ENCODE peak calls at places on chromosomes 4 and X, in eight cellular contexts. Y is psoas muscle, I is AG04450, F is hepatocyte, E is tibial artery, M is pancreas, O is right atrium auricular region, K is heart left ventricle. R is an unnamed sample. For H3K27me3, the result is how much of the 10 kb centered on the place peaks cover.

GRCh38 chrX:11214346-11215190 is 78.6 kb upstream of the AMELX start:
- DNase-seq in I (no peak), M (peak), E (no peak), O (no peak), F (no peak), K (no peak), Y (no peak), R (no peak)

GRCh38 chr4:188127157-188127874 is 11.9 kb upstream of the TRIML1 start:
- DNase-seq in F (peak), O (no peak), M (no peak), I (peak), Y (no peak), K (no peak), E (no peak), R (no peak)

GRCh38 chrX:8783100-8784098 is 17.8 kb downstream of the FAM9A start:
- DNase-seq in O (no peak), E (no peak), F (no peak), I (no peak), Y (no peak), M (peak), K (no peak), R (peak)

GRCh38 chrX:44042124-44042523 is 68.9 kb upstream of the NDP start:
- DNase-seq in F (no peak), M (no peak), K (no peak), O (no peak), Y (no peak), I (no peak), E (no peak), R (no peak)

GRCh38 chr4:16729361-16729760 is 169.1 kb downstream of the LDB2 start:
- DNase-seq in Y (no peak), F (no peak), O (no peak), K (no peak), E (no peak), I (no peak), M (no peak), R (no peak)

GRCh38 chr4:37885496-37885895 is 5.4 kb upstream of the TBC1D1 start:
- DNase-seq in K (peak), I (no peak), Y (no peak), E (peak), F (peak), O (no peak), M (no peak), R (peak)

GRCh38 chrX:97844161-97844560 is 960.5 kb downstream of the RPA4 start:
- DNase-seq in F (no peak), M (peak), Y (no peak), O (no peak), E (no peak), I (no peak), K (no peak), R (no peak)

GRCh38 chr4:185278716-185279115 is 69.3 kb downstream of the SNX25 start:
- DNase-seq in Y (no peak), I (no peak), K (no peak), F (no peak), E (no peak), M (no peak), O (no peak), R (no peak)

GRCh38 chr4:183407128-183407585 is 37.3 kb upstream of the CDKN2AIP start:
- DNase-seq in I (peak), M (peak), K (peak), Y (peak), O (peak), F (peak), E (peak), R (peak)
- H3K4me3 ChIP-seq in I (peak), M (no peak), K (peak), Y (peak), O (peak), F (peak), E (peak), R (peak)

GRCh38 chrX:56233682-56234081 is 1.5 kb downstream of the KLF8 start:
- DNase-seq in F (peak), M (peak), O (peak), E (peak), I (no peak), K (peak), Y (peak), R (no peak)

GRCh38 chrX:56228914-56229313 is 3.2 kb upstream of the KLF8 start:
- DNase-seq in O (no peak), E (peak), Y (no peak), I (no peak), M (no peak), F (no peak), K (no peak), R (peak)

GRCh38 chrX:56233100-56233499 is 944 bp downstream of the KLF8 start:
- DNase-seq in I (no peak), Y (no peak), M (no peak), F (peak), O (no peak), E (no peak), K (no peak), R (no peak)

GRCh38 chrX:56231706-56232105 is 450 bp upstream of the KLF8 start:
- DNase-seq in K (no peak), E (no peak), I (no peak), F (no peak), M (no peak), Y (no peak), O (no peak), R (no peak)

DNA sequence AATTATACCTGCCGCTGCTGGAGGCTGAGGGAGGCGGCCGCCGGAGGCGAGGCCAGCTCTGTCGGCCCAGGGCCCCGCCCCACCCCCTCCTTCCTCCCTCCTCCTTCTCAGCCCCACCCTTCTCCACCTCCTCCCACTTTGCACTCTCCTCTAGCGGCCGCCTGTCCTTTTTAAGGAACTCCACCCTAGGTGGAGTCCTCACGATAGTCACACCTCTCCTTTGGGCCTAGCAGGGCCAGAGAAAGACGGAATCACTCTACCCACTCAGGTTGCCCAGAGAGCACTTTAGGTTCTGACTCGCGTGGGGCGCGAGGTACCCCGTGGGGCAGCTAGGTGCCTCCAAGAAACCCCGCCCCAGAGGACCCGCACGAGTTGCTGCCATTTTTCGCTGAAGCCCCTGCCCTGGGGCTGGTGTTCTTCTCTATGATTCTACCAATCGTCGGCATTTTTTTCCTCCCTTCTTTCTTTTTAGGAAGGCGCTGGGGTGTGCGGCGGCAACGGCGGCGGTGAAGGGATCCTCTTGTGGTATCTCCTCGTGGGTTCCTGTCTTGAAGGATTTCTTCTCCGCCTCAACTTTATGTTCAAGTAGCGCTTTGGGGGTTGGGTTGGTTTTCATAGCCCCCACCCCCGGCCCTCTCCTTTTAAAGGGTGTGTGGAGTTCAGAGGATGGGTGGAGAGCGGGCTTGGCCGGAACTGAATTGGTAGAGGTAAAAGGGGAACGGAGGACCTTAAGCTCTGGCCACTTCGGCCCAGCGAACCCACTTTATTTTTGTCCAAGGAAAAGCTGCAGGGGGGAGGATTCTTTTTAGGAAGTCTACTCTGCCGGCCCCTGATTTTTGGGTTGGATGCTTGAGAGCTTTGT is at the start of gene KLF8:
- DNase-seq in E (peak), Y (peak), O (no peak), K (peak), M (peak), F (peak), I (no peak), R (peak)
- H3K27me3 ChIP-seq in E (under half), Y (under half), O (under half), K (under half), M (under half), F (under half), I (under half), R (under half)

DNA sequence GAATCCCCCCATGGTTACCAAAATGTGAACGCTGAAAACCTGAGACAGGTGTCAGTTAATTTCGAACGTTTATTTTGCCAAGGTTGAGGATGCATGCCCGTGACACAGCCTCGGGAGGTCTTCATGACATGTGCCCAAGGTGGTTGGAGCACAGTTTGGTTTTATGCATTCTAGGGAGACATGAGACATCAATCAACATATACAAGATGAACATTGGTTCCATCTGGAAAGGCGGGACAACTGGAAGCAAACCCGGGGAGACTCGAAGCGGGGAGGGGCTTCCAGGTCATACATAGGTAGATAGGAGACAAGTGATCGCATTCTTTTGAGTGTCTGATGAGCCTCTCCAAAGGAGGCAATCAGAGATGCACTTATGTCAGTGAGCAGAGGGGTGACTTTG is 11.0 kb upstream of the SH3BP2 start:
- DNase-seq in O (no peak), E (peak), M (no peak), K (no peak), F (no peak), I (no peak), Y (no peak), R (no peak)
- H3K27ac ChIP-seq in O (no peak), E (no peak), M (no peak), K (no peak), F (no peak), I (no peak), Y (no peak), R (no peak)

DNA sequence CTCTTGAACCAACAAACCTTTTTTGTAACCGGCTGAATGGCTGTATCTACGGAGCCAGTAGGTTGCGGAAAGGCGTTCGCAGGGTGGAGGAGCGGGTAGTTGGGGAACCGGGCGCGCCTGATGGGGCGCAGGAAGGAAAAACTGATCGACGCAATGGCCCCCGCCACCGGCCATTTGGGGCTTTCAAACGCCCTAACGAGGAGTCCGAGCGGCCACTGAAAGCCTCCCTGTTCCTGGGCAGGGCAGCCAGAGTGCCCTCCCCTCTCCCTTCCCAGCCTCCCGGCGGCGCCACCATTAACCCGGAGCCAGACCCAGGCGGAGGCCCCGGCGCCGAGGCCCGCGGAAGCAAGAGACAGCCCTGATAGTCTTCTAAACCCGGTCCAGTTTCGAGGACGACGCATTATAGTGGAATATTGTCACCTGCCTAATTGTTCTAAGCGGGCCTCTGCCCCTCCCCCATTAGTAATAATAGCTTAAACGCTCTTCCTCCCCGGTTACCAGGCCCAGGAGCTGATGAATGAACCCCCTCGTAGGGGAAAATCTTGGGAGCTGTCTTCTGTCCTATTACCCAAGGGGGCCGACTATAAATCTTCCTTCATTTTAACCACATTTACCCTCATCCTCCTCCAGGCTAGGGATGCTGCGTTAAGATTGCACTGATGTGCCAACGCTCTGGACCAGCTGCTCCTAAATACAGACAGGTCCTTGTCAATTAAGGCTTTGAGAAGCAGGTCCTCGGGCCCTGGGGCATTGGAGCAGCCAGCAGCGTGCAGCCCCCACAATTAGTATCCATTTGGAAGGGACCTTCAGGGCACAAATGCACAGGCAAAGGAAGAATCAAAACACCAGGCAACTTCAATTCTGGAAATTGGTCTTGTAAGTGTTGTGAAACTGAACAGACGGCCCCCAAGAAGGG is 61.6 kb upstream of the TMEM33 start:
- DNase-seq in M (no peak), Y (no peak), O (no peak), I (no peak), F (no peak), K (no peak), E (no peak), R (no peak)
- H3K4me3 ChIP-seq in M (no peak), Y (peak), O (no peak), I (no peak), F (no peak), K (no peak), E (no peak), R (no peak)

DNA sequence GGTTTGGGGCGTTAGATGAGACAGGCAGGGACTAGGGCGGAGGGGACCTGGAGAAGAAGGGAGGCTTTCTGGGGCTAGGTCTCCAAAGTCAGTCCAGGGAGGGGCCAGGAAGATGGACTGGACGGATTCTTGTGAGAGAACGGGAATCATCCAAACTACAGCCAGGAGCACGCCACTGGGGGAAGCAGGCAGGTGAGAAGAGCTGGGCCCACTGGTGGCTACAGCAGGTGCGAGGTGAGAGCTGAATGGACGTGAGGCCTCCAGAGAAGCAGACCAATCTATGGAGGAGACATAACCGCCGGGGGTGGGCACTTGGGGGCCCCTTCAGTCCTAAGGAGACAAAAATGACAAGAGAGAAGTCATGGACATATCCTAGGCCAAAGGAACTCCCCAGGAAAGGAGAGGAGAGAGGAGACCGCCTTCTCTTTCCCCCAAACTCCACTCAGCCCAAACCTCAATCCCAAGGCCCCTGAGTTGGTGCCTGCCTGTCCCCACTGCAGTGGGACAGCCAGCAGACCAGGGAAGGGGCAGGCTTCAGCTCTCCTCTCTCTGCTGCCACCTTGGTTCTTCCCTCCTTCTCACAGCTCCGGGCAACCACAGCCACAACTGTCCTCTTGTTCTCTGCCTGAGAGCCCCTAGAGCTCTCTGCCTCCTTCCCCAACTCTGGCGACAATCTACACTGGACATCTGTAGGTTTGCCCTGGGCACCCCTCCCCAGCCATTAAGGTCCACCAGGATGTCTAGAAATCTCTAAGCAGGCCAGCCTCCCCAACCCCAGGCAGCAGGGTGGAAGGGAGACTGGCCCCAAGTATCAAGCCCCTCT is 7.0 kb downstream of the APLN start:
- DNase-seq in F (no peak), Y (no peak), O (peak), K (no peak), I (no peak), E (no peak), M (no peak), R (no peak)
- H3K27me3 ChIP-seq in F (under half), Y (under half), O (under half), K (under half), I (under half), E (under half), M (under half), R (under half)

DNA sequence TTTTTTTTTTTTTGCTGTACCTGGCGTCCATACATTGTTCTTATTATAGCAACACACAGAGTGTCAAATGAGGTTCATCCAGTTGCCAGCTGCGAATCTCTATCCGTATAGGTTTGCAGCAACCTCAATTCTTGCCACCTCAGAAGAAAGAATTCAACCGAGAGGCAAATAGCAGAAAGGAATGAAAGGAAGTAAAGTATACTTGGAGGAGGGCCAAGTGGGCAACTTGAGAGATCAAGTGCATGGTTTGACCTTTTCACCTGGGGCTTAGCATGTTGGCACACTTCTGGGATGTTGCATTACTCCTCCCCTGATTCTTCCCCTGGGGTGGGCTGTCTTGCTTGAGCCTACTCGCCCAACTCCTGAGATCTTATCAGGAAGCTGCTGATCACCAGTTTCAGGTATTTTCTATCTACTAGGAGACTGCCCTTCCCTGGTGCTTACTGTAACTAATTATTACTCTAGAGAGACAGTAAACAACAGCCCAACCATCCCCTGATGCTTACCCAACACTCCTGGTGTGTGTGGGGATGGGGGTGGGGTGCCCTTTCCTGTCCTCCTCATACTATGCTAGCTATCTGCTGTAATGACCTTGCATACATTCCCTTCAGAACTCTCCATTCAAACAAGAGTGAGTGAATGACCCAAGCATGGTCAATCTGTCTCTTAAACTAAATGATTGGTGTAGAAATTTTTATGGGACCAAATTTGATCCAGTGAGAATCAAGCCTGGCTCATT is 7.3 kb upstream of the TMEM33 start:
- DNase-seq in I (no peak), M (no peak), E (no peak), Y (no peak), O (no peak), K (no peak), F (no peak), R (no peak)
- H3K27ac ChIP-seq in I (no peak), M (no peak), E (no peak), Y (no peak), O (no peak), K (no peak), F (no peak), R (no peak)

DNA sequence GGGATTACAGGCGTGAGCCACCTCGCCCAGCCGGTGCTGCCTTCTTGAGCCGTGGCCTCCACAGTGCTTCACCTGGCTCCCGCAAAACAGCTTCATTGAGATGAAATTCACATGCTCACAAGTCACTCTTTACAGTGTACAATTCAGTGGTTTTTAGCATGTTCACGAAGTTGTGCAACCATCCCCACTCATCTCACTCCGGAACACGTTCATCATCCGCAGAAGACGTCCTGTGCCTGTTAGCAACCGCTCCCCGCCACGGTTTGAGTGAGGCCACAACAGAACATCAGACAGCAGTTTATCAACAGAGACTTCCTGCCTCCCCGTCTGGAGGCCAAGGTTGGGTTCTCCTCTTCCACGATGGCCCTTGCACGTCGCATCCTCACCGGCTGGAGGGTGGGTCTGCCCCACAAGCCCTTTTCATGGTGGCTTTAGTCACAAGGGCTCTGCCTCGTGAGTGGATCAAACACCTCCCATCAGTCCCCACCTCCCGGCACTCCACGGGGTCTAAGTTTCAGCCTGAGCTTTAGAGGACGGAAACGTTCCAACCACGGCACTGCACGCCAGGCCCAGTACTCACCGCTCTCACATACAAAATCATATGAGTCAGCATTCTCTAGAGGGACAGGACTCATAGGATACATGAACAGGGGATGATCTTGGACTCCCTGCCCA is 29.6 kb upstream of the SPON2 start:
- DNase-seq in Y (peak), F (peak), E (peak), I (peak), O (peak), K (no peak), M (peak), R (peak)
- H3K4me3 ChIP-seq in Y (no peak), F (no peak), E (no peak), I (peak), O (no peak), K (no peak), M (no peak), R (no peak)

GRCh38 chr4:54093609-54094240 is 6.2 kb upstream of the GSX2 start:
- DNase-seq in E (no peak), O (no peak), F (no peak), I (no peak), Y (no peak), K (no peak), M (no peak), R (no peak)
- H3K27me3 ChIP-seq in E (under half), O (under half), F (half or more), I (under half), Y (under half), K (half or more), M (half or more), R (under half)

DNA sequence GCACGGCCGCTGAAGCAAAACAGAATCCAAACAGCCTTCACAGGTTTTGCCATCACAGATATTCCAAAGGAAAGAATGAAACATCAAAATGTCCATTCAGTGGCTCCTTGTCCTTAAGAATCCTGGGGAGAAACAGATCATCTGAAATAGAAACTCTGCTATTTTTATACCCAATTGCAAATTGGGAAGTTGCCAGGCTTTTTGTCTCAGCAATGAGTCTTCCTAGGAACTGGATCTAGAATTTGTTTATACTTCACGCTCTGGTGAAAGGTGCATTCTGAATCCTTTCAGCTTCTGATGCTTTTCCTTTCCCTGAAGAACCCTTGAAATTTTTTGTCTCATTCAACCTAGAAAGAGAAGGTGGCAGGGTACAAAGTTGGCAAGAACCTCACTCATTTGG is 218.9 kb downstream of the FBXW7 start:
- DNase-seq in O (no peak), F (no peak), M (no peak), K (no peak), E (no peak), I (peak), Y (no peak), R (no peak)
- H3K27ac ChIP-seq in O (no peak), F (no peak), M (no peak), K (no peak), E (no peak), I (no peak), Y (no peak), R (no peak)